ENCODE peak calls at places on chromosomes 6 and 20, in nine cellular contexts. B is stimulated activated CD4-positive, alpha-beta T cell treated with anti-CD3 and anti-CD28 coated beads, Interleukin-12 subunit alpha, Interleukin-12 subunit beta, amount 100 ng/mL, for 4 hours; E is prostate gland; D is head of caudate nucleus; R is NCI-H1105 treated with DMSO at 0.1 percent for 48 hours; O is T-helper 9 cell; S is HFFc6; M is activated CD8-positive, alpha-beta memory T cell treated with anti-CD3 and anti-CD28 coated beads for 24 hours; Q is GDM1. X is an unnamed sample.

GRCh38 chr6:21438237-21438985 is 155.1 kb upstream of the SOX4 start:
- DNase-seq in Q (no peak), O (no peak), S (no peak), E (no peak), B (no peak), D (no peak), R (no peak), M (no peak), X (peak; percentile 75)

GRCh38 chr20:47400685-47401084 is 44.2 kb upstream of the ZMYND8 start:
- DNase-seq in R (no peak), Q (no peak), S (no peak), D (no peak), O (no peak), E (no peak), B (no peak), M (no peak), X (no peak)

GRCh38 chr20:20286061-20286460 is 81.8 kb upstream of the INSM1 start:
- DNase-seq in O (no peak), D (no peak), R (no peak), Q (no peak), E (no peak), M (no peak), B (no peak), S (no peak), X (no peak)

GRCh38 chr6:41733349-41733706 is 2.1 kb downstream of the TFEB start:
- DNase-seq in O (no peak), D (no peak), S (no peak), R (no peak), Q (no peak), M (no peak), B (no peak), E (no peak), X (no peak)

GRCh38 chr6:5246141-5246869 is 14.4 kb downstream of the LYRM4 start:
- DNase-seq in O (no peak), B (no peak), R (no peak), D (no peak), M (no peak), Q (no peak), S (no peak), E (no peak), X (no peak)

GRCh38 chr6:41345901-41346300 is 10.5 kb downstream of the NCR2 start:
- DNase-seq in E (no peak), Q (no peak), S (no peak), O (no peak), M (no peak), R (no peak), B (no peak), D (no peak), X (no peak)

GRCh38 chr6:137033828-137034227 is 10.9 kb downstream of the IL20RA start:
- DNase-seq in O (peak; percentile 38), E (no peak), R (no peak), M (no peak), B (no peak), Q (peak; percentile 34), D (no peak), S (no peak), X (peak; percentile 89)

GRCh38 chr6:33173228-33174180 is 18.8 kb downstream of the COL11A2 start:
- DNase-seq in M (no peak), S (no peak), O (no peak), E (no peak), R (no peak), D (no peak), B (no peak), Q (no peak), X (no peak)

GRCh38 chr6:56246544-56246940 is 838 bp downstream of the COL21A1 start:
- DNase-seq in R (peak; percentile 54), Q (no peak), B (no peak), D (no peak), M (no peak), S (no peak), O (no peak), E (no peak), X (no peak)

GRCh38 chr6:107443904-107444267 is 15.5 kb downstream of the PDSS2 start:
- DNase-seq in O (no peak), Q (no peak), M (no peak), B (no peak), R (no peak), S (peak; percentile 32), E (no peak), D (no peak), X (no peak)

GRCh38 chr20:9024996-9025395 is 43.9 kb upstream of the PLCB4 start:
- DNase-seq in Q (no peak), M (no peak), B (no peak), D (no peak), R (no peak), O (no peak), S (no peak), E (no peak), X (no peak)

GRCh38 chr6:54191460-54191859 is 80.2 kb downstream of the MLIP start:
- DNase-seq in O (no peak), R (peak; percentile 15), Q (no peak), E (no peak), S (no peak), D (peak; percentile 11), M (no peak), B (no peak), X (no peak)

GRCh38 chr20:25249198-25249931 is 1.5 kb downstream of the PYGB start:
- DNase-seq in S (no peak), R (peak; percentile 13), D (no peak), B (no peak), M (no peak), O (no peak), E (peak; percentile 64), Q (no peak), X (no peak)

GRCh38 chr6:30259140-30260035 is 46.2 kb upstream of the TRIM26 start:
- DNase-seq in E (peak; percentile 68), S (peak; percentile 66), B (peak; percentile 54), O (peak; percentile 47), Q (peak; percentile 42), D (peak; percentile 87), R (peak; percentile 61), M (peak; percentile 88), X (peak; percentile 50)

GRCh38 chr20:18853946-18854646 is 40.5 kb downstream of the SCP2D1 start:
- DNase-seq in O (no peak), E (no peak), Q (no peak), D (no peak), M (no peak), S (no peak), R (no peak), B (no peak), X (no peak)

GRCh38 chr6:170134077-170135040 is 156.5 kb downstream of the DLL1 start:
- DNase-seq in B (no peak), S (no peak), O (no peak), D (no peak), E (no peak), Q (no peak), M (peak; percentile 32), R (peak; percentile 96), X (no peak)

GRCh38 chr6:35663447-35664235 is 25.1 kb downstream of the FKBP5 start:
- DNase-seq in Q (no peak), S (peak; percentile 74), O (no peak), R (no peak), M (no peak), D (no peak), E (no peak), B (no peak), X (peak; percentile 42)

GRCh38 chr20:61580958-61581824 is 329.1 kb downstream of the CDH4 start:
- DNase-seq in M (no peak), Q (no peak), S (no peak), D (no peak), O (no peak), E (no peak), B (no peak), R (no peak), X (no peak)

GRCh38 chr6:24766685-24767462 is 7.9 kb upstream of the GMNN start:
- DNase-seq in D (no peak), Q (no peak), R (peak; percentile 22), O (no peak), M (no peak), S (peak; percentile 35), E (no peak), B (no peak), X (peak; percentile 53)

GRCh38 chr6:155530219-155530834 is 74.7 kb upstream of the NOX3 start:
- DNase-seq in S (peak; percentile 51), E (no peak), M (no peak), R (peak; percentile 55), Q (peak; percentile 1), B (no peak), O (no peak), D (peak; percentile 21), X (peak; percentile 12)

GRCh38 chr6:82331031-82331773 is 32.4 kb upstream of the TPBG start:
- DNase-seq in O (no peak), R (no peak), B (no peak), S (peak; percentile 72), E (no peak), M (no peak), D (no peak), Q (no peak), X (peak; percentile 24)

GRCh38 chr6:24799541-24799915 is 811 bp upstream of the ARMH2 start:
- DNase-seq in S (no peak), M (no peak), R (no peak), B (no peak), D (no peak), E (no peak), O (no peak), Q (no peak), X (no peak)

GRCh38 chr20:34334654-34335407 is 28.2 kb upstream of the ITCH start:
- DNase-seq in E (no peak), S (no peak), O (no peak), M (no peak), Q (no peak), B (no peak), R (no peak), D (peak; percentile 96), X (no peak)

GRCh38 chr6:163098827-163099469 is 315.6 kb upstream of the QKI start:
- DNase-seq in D (no peak), M (no peak), R (no peak), E (no peak), B (no peak), S (no peak), O (no peak), Q (no peak), X (no peak)

GRCh38 chr6:160930547-160931377 is 60.8 kb upstream of the MAP3K4 start:
- DNase-seq in D (peak; percentile 82), M (peak; percentile 85), S (peak; percentile 66), O (peak; percentile 57), E (peak; percentile 65), Q (peak; percentile 16), B (peak; percentile 61), R (peak; percentile 70), X (peak; percentile 18)

GRCh38 chr6:136725124-136725523 is 67.2 kb downstream of the MAP3K5 start:
- DNase-seq in B (no peak), R (no peak), E (no peak), D (no peak), O (no peak), S (no peak), Q (no peak), M (no peak), X (no peak)

GRCh38 chr6:168865-169455 is 123.3 kb upstream of the DUSP22 start:
- DNase-seq in R (peak; percentile 61), E (no peak), M (no peak), D (no peak), S (peak; percentile 55), Q (no peak), B (no peak), O (no peak), X (peak; percentile 58)

GRCh38 chr20:1005452-1006027 is 3.4 kb upstream of the RSPO4 start:
- DNase-seq in M (no peak), O (no peak), S (peak; percentile 12), D (peak; percentile 56), B (peak; percentile 6), R (peak; percentile 48), Q (peak; percentile 23), E (no peak), X (peak; percentile 61)

GRCh38 chr6:154164397-154164796 is 125.4 kb downstream of the OPRM1 start:
- DNase-seq in R (no peak), O (no peak), E (peak; percentile 40), Q (no peak), D (peak; percentile 36), S (no peak), M (no peak), B (no peak), X (no peak)

GRCh38 chr6:160755168-160755567 is 53.1 kb downstream of the PLG start:
- DNase-seq in Q (no peak), R (no peak), O (no peak), S (no peak), B (no peak), D (no peak), M (no peak), E (no peak), X (no peak)

GRCh38 chr6:107488875-107489635 is 862 bp upstream of the SOBP start:
- DNase-seq in O (peak; percentile 7), R (peak; percentile 65), M (peak; percentile 72), Q (no peak), S (no peak), B (peak; percentile 12), E (peak; percentile 22), D (peak; percentile 73), X (no peak)